ENCODE peak calls at places on chromosomes 1 and 21, in four cellular contexts. U, L, G and P are unnamed samples.

GRCh38 chr1:76144233-76144632 is 69.7 kb downstream of the ST6GALNAC3 start:
- DNase-seq in U (no peak), L (no peak), G (no peak), P (no peak)

GRCh38 chr1:240337795-240338194 is 246.1 kb downstream of the FMN2 start:
- DNase-seq in U (no peak), L (no peak), G (peak; percentile 94), P (no peak)

GRCh38 chr1:34060901-34061415 is 104.1 kb downstream of the CSMD2 start:
- DNase-seq in U (peak; percentile 25), L (peak; percentile 20), G (peak; percentile 56), P (no peak)

GRCh38 chr21:26137379-26138060 is 33.0 kb downstream of the APP start:
- DNase-seq in U (no peak), L (no peak), G (peak; percentile 39), P (no peak)

GRCh38 chr1:27915082-27915575 is 19.7 kb upstream of the SMPDL3B start:
- DNase-seq in U (no peak), L (no peak), G (no peak), P (no peak)

GRCh38 chr1:225481738-225482137 is 53.9 kb upstream of the LBR start:
- DNase-seq in U (no peak), L (no peak), G (peak; percentile 50), P (no peak)

GRCh38 chr1:1074631-1075147 is 583 bp upstream of the RNF223 start:
- DNase-seq in U (no peak), L (no peak), G (no peak), P (no peak)

GRCh38 chr21:36403713-36404112 is 18.5 kb downstream of the CHAF1B start:
- DNase-seq in U (no peak), L (no peak), G (peak; percentile 41), P (no peak)

GRCh38 chr1:185857447-185857846 is 123.3 kb downstream of the HMCN1 start:
- DNase-seq in U (no peak), L (no peak), G (no peak), P (peak; percentile 40)

GRCh38 chr1:61132176-61133047 is 50.1 kb downstream of the NFIA start:
- DNase-seq in U (no peak), L (no peak), G (peak; percentile 4), P (no peak)

GRCh38 chr1:33424205-33424604 is 6.7 kb downstream of the PHC2 start:
- DNase-seq in U (no peak), L (no peak), G (no peak), P (no peak)

GRCh38 chr1:20110679-20111078 is 8.7 kb downstream of the PLA2G2D start:
- DNase-seq in U (no peak), L (no peak), G (peak; percentile 98), P (no peak)

GRCh38 chr1:63861055-63861691 is 87.4 kb downstream of the ROR1 start:
- DNase-seq in U (peak; percentile 36), L (no peak), G (peak; percentile 10), P (no peak)

GRCh38 chr21:44049606-44050005 is 37.5 kb downstream of the TRAPPC10 start:
- DNase-seq in U (no peak), L (no peak), G (peak; percentile 7), P (no peak)

GRCh38 chr21:44047996-44048560 is 36.0 kb downstream of the TRAPPC10 start:
- DNase-seq in U (no peak), L (no peak), G (no peak), P (no peak)

GRCh38 chr21:44043613-44044012 is 31.5 kb downstream of the TRAPPC10 start:
- DNase-seq in U (no peak), L (no peak), G (no peak), P (no peak)

GRCh38 chr21:44049182-44049581 is 37.1 kb downstream of the TRAPPC10 start:
- DNase-seq in U (no peak), L (no peak), G (no peak), P (no peak)

DNA sequence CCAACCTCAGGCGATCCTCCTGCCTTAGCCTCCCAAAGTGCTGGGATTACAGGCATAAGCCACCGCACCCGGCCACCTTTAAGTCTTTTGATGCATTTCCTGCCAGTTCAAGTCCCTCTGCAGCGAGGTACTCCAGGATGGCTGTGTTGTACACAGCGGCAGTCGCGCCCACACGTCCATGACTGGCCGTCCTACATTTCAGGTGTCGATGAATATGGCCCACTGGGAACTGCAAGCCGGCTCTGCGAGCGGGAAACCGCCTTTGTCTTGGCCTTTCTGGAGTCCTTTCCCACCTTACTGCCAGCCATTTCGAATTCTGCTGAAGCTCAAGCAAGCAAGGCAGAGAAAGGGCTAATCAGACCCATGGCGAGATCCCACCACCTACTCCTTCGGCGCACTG is 34.6 kb downstream of the TRAPPC10 start:
- DNase-seq in U (no peak), L (no peak), G (no peak), P (no peak)
- H3K4me3 ChIP-seq in U (no peak overlapping the region), L (no peak overlapping the region), G (no peak overlapping the region), P (no peak overlapping the region)

GRCh38 chr1:32125313-32125712 is 17.5 kb downstream of the KPNA6 start:
- DNase-seq in U (no peak), L (no peak), G (no peak), P (no peak)

GRCh38 chr1:32128479-32128878 is 20.6 kb downstream of the KPNA6 start:
- DNase-seq in U (no peak), L (no peak), G (no peak), P (no peak)

GRCh38 chr1:32127780-32128179 is 19.9 kb downstream of the KPNA6 start:
- DNase-seq in U (no peak), L (no peak), G (no peak), P (no peak)

GRCh38 chr1:32128971-32129370 is 21.1 kb downstream of the KPNA6 start:
- DNase-seq in U (no peak), L (no peak), G (no peak), P (no peak)

GRCh38 chr1:32126770-32127169 is 18.9 kb downstream of the KPNA6 start:
- DNase-seq in U (no peak), L (no peak), G (no peak), P (no peak)
- H3K27ac ChIP-seq in U (no peak overlapping the region), L (no peak overlapping the region), G (no peak overlapping the region), P (no peak overlapping the region)

GRCh38 chr1:200998323-200998722 is 25.2 kb downstream of the KIF21B start:
- DNase-seq in U (no peak), L (no peak), G (no peak), P (no peak)
- H3K36me3 ChIP-seq in U (no peaks in the 10 kb centered on the region), L (no peaks in the 10 kb centered on the region), G (no peaks in the 10 kb centered on the region), P (no peaks in the 10 kb centered on the region)

DNA sequence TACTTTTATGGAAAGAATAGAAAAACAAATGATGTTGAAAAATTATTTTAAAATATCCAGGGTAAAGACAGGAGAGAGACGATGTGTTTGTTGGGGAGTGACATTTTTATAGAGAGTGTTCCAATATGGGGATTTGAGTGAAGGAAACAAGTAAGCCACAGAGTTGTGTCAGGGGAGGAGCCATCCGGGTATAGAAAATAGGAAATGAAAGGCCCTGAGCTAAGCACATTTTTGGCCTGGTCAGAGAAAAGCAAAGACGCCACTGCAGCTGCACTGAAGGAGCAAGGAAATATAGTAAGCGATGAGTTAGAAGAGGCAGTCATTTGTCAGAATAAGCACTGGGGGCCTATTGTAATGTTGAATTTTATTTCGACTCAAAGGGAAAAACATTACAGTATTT is 107.3 kb upstream of the ADGRL4 start:
- DNase-seq in U (no peak), L (peak; percentile 17), G (no peak), P (no peak)
- H3K4me3 ChIP-seq in U (no peak overlapping the region), L (no peak overlapping the region), G (no peak overlapping the region), P (no peak overlapping the region)

DNA sequence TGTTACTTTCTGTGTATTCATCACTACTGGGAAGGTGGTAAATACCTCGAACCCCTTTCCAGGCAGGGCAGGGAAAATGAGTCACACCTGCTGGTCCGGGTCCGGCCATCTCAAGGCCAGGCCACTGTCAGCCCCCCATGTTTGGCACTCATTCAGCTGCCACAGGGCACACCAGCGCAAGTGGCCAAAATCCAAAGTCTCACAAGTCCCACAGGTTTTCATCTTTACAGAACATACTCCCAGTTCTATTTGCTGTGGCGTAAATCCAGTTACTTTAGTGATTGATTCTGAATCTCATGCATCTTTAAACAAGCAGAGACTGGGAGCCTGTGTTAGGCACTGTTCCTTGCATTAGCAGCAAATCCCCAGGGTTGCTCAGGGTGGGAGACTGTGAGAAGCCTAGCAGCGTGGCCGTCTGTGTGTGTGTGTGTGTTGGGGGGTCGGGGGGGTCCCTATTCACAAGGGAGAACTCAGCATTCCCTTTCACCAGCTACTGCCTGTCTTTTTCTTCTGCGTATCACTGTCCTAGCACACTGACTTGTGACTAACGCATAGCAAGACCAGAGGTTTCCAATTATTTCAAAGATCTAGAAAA is 1.1 kb upstream of the SLC2A5 start:
- DNase-seq in U (no peak), L (no peak), G (no peak), P (no peak)
- H3K27ac ChIP-seq in U (peak overlapping the region; percentile 98), L (no peak overlapping the region), G (no peak overlapping the region), P (no peak overlapping the region)

DNA sequence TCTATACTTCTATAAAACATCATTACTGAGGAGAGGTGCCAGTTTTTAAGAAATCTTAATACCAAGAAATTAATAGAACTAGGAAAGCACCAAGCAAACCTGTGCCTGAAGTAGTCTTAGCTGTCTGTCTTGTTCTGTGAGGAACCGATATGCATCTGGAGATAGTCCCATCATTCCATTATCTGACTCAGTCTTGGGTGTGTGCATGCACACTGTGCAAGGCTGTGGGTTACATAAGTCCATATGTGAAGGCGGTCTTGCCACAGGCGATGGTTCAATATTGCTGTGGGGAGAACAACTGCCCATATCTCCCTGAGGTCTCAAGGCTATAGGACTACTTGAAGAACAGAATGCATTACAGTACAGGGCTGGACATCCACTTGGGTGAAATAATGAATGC is 33.8 kb downstream of the STIL start:
- DNase-seq in U (no peak), L (no peak), G (peak; percentile 56), P (no peak)
- H3K36me3 ChIP-seq in U (no peaks in the 10 kb centered on the region), L (no peaks in the 10 kb centered on the region), G (no peaks in the 10 kb centered on the region), P (peaks cover 88% of the 10 kb centered on the region)

DNA sequence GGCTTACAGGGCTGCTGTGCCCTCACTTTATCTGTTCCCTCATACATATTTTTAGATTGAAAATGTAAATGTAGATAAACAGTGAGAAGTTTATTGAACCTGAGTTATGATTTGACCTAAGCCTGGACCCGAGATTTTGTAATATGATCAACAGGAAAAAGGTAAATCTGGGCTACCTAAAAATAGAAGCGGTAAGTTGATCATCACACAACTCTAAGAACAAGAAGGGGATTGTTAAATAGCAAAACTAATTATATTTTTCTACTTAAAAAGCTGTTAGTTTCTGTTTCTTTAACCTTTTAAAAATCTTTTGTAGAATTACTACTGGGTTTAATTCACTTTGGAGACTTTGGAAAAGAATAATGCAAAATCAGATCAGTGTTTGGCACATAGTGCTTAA is 35.6 kb downstream of the CAMTA1 start:
- DNase-seq in U (no peak), L (no peak), G (no peak), P (no peak)
- H3K4me3 ChIP-seq in U (no peak overlapping the region), L (no peak overlapping the region), G (no peak overlapping the region), P (no peak overlapping the region)

DNA sequence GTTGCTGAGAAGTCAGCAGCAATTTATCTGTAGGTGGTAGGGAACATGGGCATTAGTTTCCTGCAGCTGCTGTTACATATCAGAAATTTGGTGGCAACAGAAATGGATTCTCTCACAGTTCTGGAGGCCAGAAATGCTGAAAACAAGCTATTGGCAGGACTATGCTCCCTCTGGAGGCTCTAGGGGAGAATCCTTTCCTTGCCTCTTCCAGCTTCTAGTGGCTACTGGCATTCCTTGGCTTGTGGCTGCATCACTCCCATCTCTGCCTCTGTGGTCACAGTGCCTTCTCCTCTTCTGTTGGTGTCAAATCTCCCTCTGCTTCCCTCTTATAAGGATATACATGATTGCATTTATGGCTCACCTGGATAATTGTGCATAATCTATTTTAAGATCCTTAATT is 2.5 kb upstream of the SFT2D2 start:
- DNase-seq in U (no peak), L (no peak), G (no peak), P (no peak)
- H3K27ac ChIP-seq in U (no peak overlapping the region), L (no peak overlapping the region), G (no peak overlapping the region), P (no peak overlapping the region)